ENCODE peak calls at places on chromosomes 5 and 9, in four cellular contexts. H is astrocyte of the spinal cord, Z is lower lobe of right lung, G is AG04450. K is an unnamed sample.

GRCh38 chr9:129678844-129679243 is 13.4 kb downstream of the PRRX2 start:
- DNase-seq in H (no peak), Z (no peak), G (no peak), K (no peak)

GRCh38 chr9:80085668-80086067 is 513.9 kb downstream of the TLE4 start:
- DNase-seq in H (no peak), Z (no peak), G (no peak), K (no peak)

GRCh38 chr9:86043999-86044398 is 55.4 kb downstream of the GOLM1 start:
- DNase-seq in H (no peak), Z (no peak), G (no peak), K (no peak)

GRCh38 chr5:176831425-176831824 is 21.1 kb downstream of the UNC5A start:
- DNase-seq in H (no peak), Z (no peak), G (no peak), K (no peak)

GRCh38 chr9:94900222-94901018 is 173.9 kb downstream of the AOPEP start:
- DNase-seq in H (peak), Z (no peak), G (peak), K (peak)

GRCh38 chr5:58735637-58736036 is 152.8 kb downstream of the RAB3C start:
- DNase-seq in H (no peak), Z (no peak), G (no peak), K (no peak)

GRCh38 chr9:134604834-134605233 is 36.8 kb upstream of the COL5A1 start:
- DNase-seq in H (no peak), Z (peak), G (no peak), K (no peak)

GRCh38 chr9:87530716-87531115 is 33.0 kb downstream of the DAPK1 start:
- DNase-seq in H (no peak), Z (no peak), G (no peak), K (no peak)

GRCh38 chr5:134458676-134459403 is 47.2 kb upstream of the CDKN2AIPNL start:
- DNase-seq in H (no peak), Z (peak), G (no peak), K (no peak)

GRCh38 chr9:110797611-110798010 is 129.0 kb downstream of the MUSK start:
- DNase-seq in H (peak), Z (no peak), G (peak), K (peak)

GRCh38 chr5:74446673-74447337 is 193.7 kb downstream of the ENC1 start:
- DNase-seq in H (peak), Z (no peak), G (no peak), K (no peak)

GRCh38 chr9:22208846-22209585 is 199.9 kb upstream of the CDKN2B start:
- DNase-seq in H (peak), Z (no peak), G (no peak), K (no peak)

GRCh38 chr9:69028754-69029153 is 6.8 kb upstream of the FXN start:
- DNase-seq in H (peak), Z (no peak), G (no peak), K (no peak)

GRCh38 chr5:12237837-12238575 is 333.8 kb upstream of the CTNND2 start:
- DNase-seq in H (no peak), Z (no peak), G (no peak), K (no peak)

GRCh38 chr9:83955985-83956287 is 24.1 kb downstream of the HNRNPK start:
- DNase-seq in H (no peak), Z (no peak), G (no peak), K (no peak)

GRCh38 chr9:33202552-33203300 is 35.6 kb upstream of the B4GALT1 start:
- DNase-seq in H (peak), Z (no peak), G (no peak), K (peak)

GRCh38 chr9:129213551-129213950 is 35.5 kb upstream of the IER5L start:
- DNase-seq in H (no peak), Z (no peak), G (no peak), K (no peak)

GRCh38 chr5:125298711-125299379 is 552.4 kb upstream of the ZNF608 start:
- DNase-seq in H (no peak), Z (no peak), G (no peak), K (no peak)

GRCh38 chr5:44660251-44660650 is 148.5 kb upstream of the MRPS30 start:
- DNase-seq in H (no peak), Z (no peak), G (no peak), K (no peak)

GRCh38 chr5:146967646-146968045 is 89.1 kb upstream of the PPP2R2B start:
- DNase-seq in H (no peak), Z (no peak), G (no peak), K (no peak)

GRCh38 chr9:97873877-97874276 is 20.9 kb downstream of the FOXE1 start:
- DNase-seq in H (no peak), Z (no peak), G (no peak), K (no peak)

GRCh38 chr5:95718203-95718602 is 12.9 kb upstream of the RHOBTB3 start:
- DNase-seq in H (no peak), Z (no peak), G (no peak), K (no peak)

GRCh38 chr9:76415731-76416130 is 21.5 kb upstream of the RFK start:
- DNase-seq in H (peak), Z (no peak), G (no peak), K (peak)

GRCh38 chr9:89175739-89176360 is 2.8 kb downstream of the SHC3 start:
- DNase-seq in H (peak), Z (no peak), G (no peak), K (no peak)

GRCh38 chr5:134932508-134932907 is 27.6 kb downstream of the PCBD2 start:
- DNase-seq in H (no peak), Z (no peak), G (no peak), K (no peak)

GRCh38 chr5:163705983-163706771 is 200.8 kb downstream of the MAT2B start:
- DNase-seq in H (peak), Z (no peak), G (peak), K (no peak)

GRCh38 chr5:68407312-68408239 is 192.0 kb downstream of the PIK3R1 start:
- DNase-seq in H (no peak), Z (no peak), G (no peak), K (no peak)

GRCh38 chr5:2015961-2016360 is 133.2 kb upstream of the IRX4 start:
- DNase-seq in H (no peak), Z (no peak), G (no peak), K (no peak)

GRCh38 chr9:95468791-95469190 is 48.0 kb downstream of the PTCH1 start:
- DNase-seq in H (no peak), Z (no peak), G (no peak), K (no peak)

GRCh38 chr5:135826221-135826525 is 8.3 kb upstream of the SLC25A48 start:
- DNase-seq in H (no peak), Z (no peak), G (no peak), K (no peak)

GRCh38 chr9:7777776-7778175 is 21.8 kb downstream of the DMAC1 start:
- DNase-seq in H (no peak), Z (no peak), G (no peak), K (no peak)

GRCh38 chr5:60399507-60399906 is 300.5 kb downstream of the DEPDC1B start:
- DNase-seq in H (no peak), Z (no peak), G (no peak), K (no peak)

GRCh38 chr9:137454145-137454505 is 5.0 kb downstream of the NSMF start:
- DNase-seq in H (no peak), Z (peak), G (no peak), K (no peak)

GRCh38 chr5:85049020-85049419 is 664.3 kb upstream of the EDIL3 start:
- DNase-seq in H (peak), Z (no peak), G (peak), K (peak)

GRCh38 chr9:92954078-92954861 is 6.9 kb downstream of the FGD3 start:
- DNase-seq in H (peak), Z (no peak), G (no peak), K (no peak)

GRCh38 chr5:109455598-109456096 is 45.9 kb upstream of the PJA2 start:
- DNase-seq in H (peak), Z (no peak), G (peak), K (peak)

GRCh38 chr9:70901741-70902140 is 219.7 kb downstream of the TRPM3 start:
- DNase-seq in H (no peak), Z (no peak), G (no peak), K (no peak)

GRCh38 chr9:70902171-70902570 is 219.2 kb downstream of the TRPM3 start:
- DNase-seq in H (no peak), Z (no peak), G (no peak), K (no peak)

GRCh38 chr9:70901013-70901412 is 220.4 kb downstream of the TRPM3 start:
- DNase-seq in H (no peak), Z (no peak), G (no peak), K (no peak)

GRCh38 chr9:70902705-70903131 is 218.7 kb downstream of the TRPM3 start:
- DNase-seq in H (peak), Z (no peak), G (peak), K (peak)
- H3K4me3 ChIP-seq in H (no peak), Z (no peak), G (no peak), K (peak)

GRCh38 chr5:54758038-54758437 is 227.4 kb downstream of the ESM1 start:
- DNase-seq in H (peak), Z (no peak), G (peak), K (no peak)

GRCh38 chr5:54756796-54757402 is 228.5 kb downstream of the ESM1 start:
- DNase-seq in H (no peak), Z (no peak), G (no peak), K (no peak)

GRCh38 chr5:54754878-54755277 is 230.5 kb downstream of the ESM1 start:
- DNase-seq in H (no peak), Z (no peak), G (no peak), K (no peak)

GRCh38 chr5:54757541-54757940 is 227.9 kb downstream of the ESM1 start:
- DNase-seq in H (no peak), Z (no peak), G (no peak), K (no peak)

GRCh38 chr5:54756301-54756700 is 229.1 kb downstream of the ESM1 start:
- DNase-seq in H (no peak), Z (no peak), G (no peak), K (no peak)
- TF ChIP-seq CTCF in H (no peak), Z (no peak), G (no peak), K (no peak)

GRCh38 chr5:39073759-39074008 is 515 bp downstream of the RICTOR start:
- DNase-seq in H (no peak), Z (no peak), G (no peak), K (no peak)

GRCh38 chr5:39076757-39077475 is 2.7 kb upstream of the RICTOR start:
- DNase-seq in H (peak), Z (no peak), G (no peak), K (no peak)

GRCh38 chr5:39074009-39074886 is at the start of gene RICTOR:
- DNase-seq in H (peak), Z (peak), G (peak), K (peak)

GRCh38 chr5:39079147-39079546 is 4.9 kb upstream of the RICTOR start:
- DNase-seq in H (no peak), Z (no peak), G (no peak), K (no peak)

GRCh38 chr5:39076101-39076756 is 2.0 kb upstream of the RICTOR start:
- DNase-seq in H (no peak), Z (no peak), G (no peak), K (no peak)
- H3K4me3 ChIP-seq in H (no peak), Z (no peak), G (no peak), K (no peak)

GRCh38 chr9:131220485-131220884 is 55.8 kb downstream of the FAM78A start:
- DNase-seq in H (no peak), Z (no peak), G (no peak), K (no peak)
- TF ChIP-seq CTCF in H (no peak), Z (no peak), G (no peak), K (no peak)

GRCh38 chr9:82022121-82022520 is 33.5 kb downstream of the SPATA31D1 start:
- DNase-seq in H (no peak), Z (no peak), G (no peak), K (no peak)
- H3K4me3 ChIP-seq in H (no peak), Z (no peak), G (no peak), K (no peak)

GRCh38 chr5:18312016-18312415 is 677.8 kb downstream of the TAF11L14 start:
- DNase-seq in H (no peak), Z (no peak), G (no peak), K (no peak)

GRCh38 chr5:18314192-18314778 is 680.0 kb downstream of the TAF11L14 start:
- DNase-seq in H (peak), Z (no peak), G (no peak), K (peak)
- TF ChIP-seq CTCF in H (peak), Z (peak), G (peak), K (peak)

GRCh38 chr5:123916331-123917121 is 404.5 kb downstream of the CSNK1G3 start:
- DNase-seq in H (peak), Z (no peak), G (peak), K (peak)
- H3K4me3 ChIP-seq in H (no peak), Z (no peak), G (no peak), K (no peak)

GRCh38 chr9:115013998-115014397 is 83.6 kb upstream of the TNFSF8 start:
- DNase-seq in H (peak), Z (peak), G (peak), K (peak)

GRCh38 chr9:115014438-115014837 is 84.0 kb upstream of the TNFSF8 start:
- DNase-seq in H (no peak), Z (no peak), G (no peak), K (no peak)

GRCh38 chr9:115012476-115012875 is 82.1 kb upstream of the TNFSF8 start:
- DNase-seq in H (no peak), Z (no peak), G (no peak), K (no peak)

GRCh38 chr9:115016369-115016768 is 86.0 kb upstream of the TNFSF8 start:
- DNase-seq in H (no peak), Z (no peak), G (no peak), K (no peak)

GRCh38 chr9:115015018-115015635 is 84.7 kb upstream of the TNFSF8 start:
- DNase-seq in H (peak), Z (no peak), G (no peak), K (peak)
- TF ChIP-seq CTCF in H (peak), Z (peak), G (peak), K (peak)

DNA sequence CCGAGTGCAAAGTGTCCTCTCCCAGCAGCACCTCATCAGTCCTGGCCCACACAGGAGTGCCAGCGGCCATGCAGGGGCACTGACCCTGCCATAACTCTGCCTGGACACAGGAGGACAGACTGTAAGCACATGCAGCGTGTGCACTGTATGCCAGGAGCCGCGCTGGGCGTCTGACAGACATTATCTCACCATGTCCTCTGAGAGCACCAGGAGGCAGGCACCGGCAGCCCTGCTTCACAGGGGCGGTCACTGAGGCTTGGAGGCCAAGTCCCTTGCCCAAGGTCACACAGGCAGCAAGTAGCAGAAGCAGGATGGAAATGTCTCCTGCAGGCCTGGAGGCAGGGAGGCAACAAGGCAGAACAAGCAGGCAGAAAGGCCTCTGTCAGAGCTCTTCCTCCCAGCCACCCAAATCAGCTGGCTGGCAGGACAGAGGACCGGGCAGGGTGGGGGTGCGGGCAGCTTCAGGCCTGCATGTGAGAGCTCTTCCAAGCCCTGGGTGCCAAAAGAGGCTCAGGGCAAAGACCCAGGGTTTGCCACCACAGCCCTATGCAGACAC is 8.4 kb downstream of the EEIG1 start:
- DNase-seq in H (no peak), Z (no peak), G (no peak), K (no peak)
- H3K4me3 ChIP-seq in H (no peak), Z (no peak), G (no peak), K (no peak)

DNA sequence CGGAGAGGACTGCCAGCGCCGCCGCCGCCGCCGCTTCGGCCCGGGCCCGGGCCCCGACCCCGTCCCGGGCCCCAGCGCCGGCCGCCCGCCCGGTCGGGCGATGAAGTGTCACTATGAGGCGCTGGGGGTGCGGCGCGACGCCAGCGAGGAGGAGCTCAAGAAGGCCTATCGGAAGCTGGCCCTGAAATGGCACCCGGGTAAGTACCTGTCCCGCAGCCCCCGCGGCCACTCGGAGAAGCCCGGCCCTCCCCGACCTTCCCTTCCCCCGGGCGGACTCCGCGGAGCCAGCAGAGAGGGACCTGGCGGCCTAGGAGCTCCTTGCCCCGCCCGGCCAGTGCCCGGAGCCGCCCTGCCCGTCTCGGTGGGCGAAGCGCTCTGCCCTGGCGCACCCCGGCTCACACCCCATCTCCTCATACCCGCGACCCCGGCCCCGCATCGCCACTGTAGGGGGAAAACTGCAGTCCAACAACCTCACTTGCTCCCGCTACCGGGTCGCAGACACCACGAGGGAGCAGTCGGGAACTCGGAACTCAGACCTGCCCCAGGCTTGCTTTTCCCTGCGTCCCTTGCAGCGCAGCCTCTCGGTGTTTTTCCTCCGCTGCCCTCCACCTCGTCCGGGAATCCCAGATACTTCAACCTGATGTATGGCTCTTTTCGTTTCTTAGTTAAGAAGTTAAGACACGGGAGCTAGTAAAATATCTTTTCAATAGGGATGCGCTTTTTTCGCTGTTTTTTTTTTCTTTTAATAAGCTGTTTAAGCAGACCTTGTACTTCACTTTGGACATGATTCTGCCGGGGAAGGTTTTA is 564 bp downstream of the DNAJC21 start:
- DNase-seq in H (peak), Z (peak), G (no peak), K (no peak)
- TF ChIP-seq CTCF in H (no peak), Z (no peak), G (no peak), K (peak)